ENCODE peak calls at places on chromosomes 16 and 17, in ten cellular contexts. One of them, this sample, is unnamed.

GRCh38 chr17:58278661-58279015 is 2.1 kb downstream of the MPO start:
- DNase-seq in left cardiac atrium: peak
- DNase-seq in A172: no peak
- DNase-seq in COR-L47: no peak
- DNase-seq in cardiac muscle cell: no peak
- DNase-seq in activated gamma-delta T cell treated with Interleukin-2 at 50 U/mL for 16 hours: no peak
- DNase-seq in anterior cingulate cortex: no peak
- DNase-seq in AG08395: peak
- DNase-seq in posterior cingulate gyrus: no peak
- DNase-seq in activated naive CD8-positive, alpha-beta T cell treated with anti-CD3 and anti-CD28 coated beads for 36 hours: no peak
- DNase-seq in this sample: no peak

GRCh38 chr17:8436169-8436932 is 667 bp downstream of the NDEL1 start:
- DNase-seq in COR-L47: no peak
- DNase-seq in AG08395: peak
- DNase-seq in left cardiac atrium: peak
- DNase-seq in activated gamma-delta T cell treated with Interleukin-2 at 50 U/mL for 16 hours: peak
- DNase-seq in posterior cingulate gyrus: peak
- DNase-seq in A172: peak
- DNase-seq in anterior cingulate cortex: peak
- DNase-seq in activated naive CD8-positive, alpha-beta T cell treated with anti-CD3 and anti-CD28 coated beads for 36 hours: peak
- DNase-seq in cardiac muscle cell: peak
- DNase-seq in this sample: peak

GRCh38 chr16:66364117-66364958 is 2.2 kb upstream of the CDH5 start:
- DNase-seq in cardiac muscle cell: no peak
- DNase-seq in activated naive CD8-positive, alpha-beta T cell treated with anti-CD3 and anti-CD28 coated beads for 36 hours: no peak
- DNase-seq in posterior cingulate gyrus: no peak
- DNase-seq in left cardiac atrium: peak
- DNase-seq in activated gamma-delta T cell treated with Interleukin-2 at 50 U/mL for 16 hours: no peak
- DNase-seq in A172: no peak
- DNase-seq in anterior cingulate cortex: no peak
- DNase-seq in AG08395: peak
- DNase-seq in COR-L47: no peak
- DNase-seq in this sample: peak

GRCh38 chr16:8626946-8627345 is 5.4 kb downstream of the METTL22 start:
- DNase-seq in posterior cingulate gyrus: no peak
- DNase-seq in A172: no peak
- DNase-seq in AG08395: no peak
- DNase-seq in activated gamma-delta T cell treated with Interleukin-2 at 50 U/mL for 16 hours: no peak
- DNase-seq in COR-L47: no peak
- DNase-seq in anterior cingulate cortex: no peak
- DNase-seq in left cardiac atrium: no peak
- DNase-seq in cardiac muscle cell: no peak
- DNase-seq in activated naive CD8-positive, alpha-beta T cell treated with anti-CD3 and anti-CD28 coated beads for 36 hours: no peak
- DNase-seq in this sample: no peak

GRCh38 chr16:17278988-17279387 is 191.8 kb downstream of the XYLT1 start:
- DNase-seq in A172: no peak
- DNase-seq in AG08395: no peak
- DNase-seq in left cardiac atrium: no peak
- DNase-seq in cardiac muscle cell: no peak
- DNase-seq in activated naive CD8-positive, alpha-beta T cell treated with anti-CD3 and anti-CD28 coated beads for 36 hours: no peak
- DNase-seq in posterior cingulate gyrus: no peak
- DNase-seq in COR-L47: no peak
- DNase-seq in activated gamma-delta T cell treated with Interleukin-2 at 50 U/mL for 16 hours: no peak
- DNase-seq in anterior cingulate cortex: no peak
- DNase-seq in this sample: no peak

GRCh38 chr16:72946474-72947194 is 101.3 kb downstream of the ZFHX3 start:
- DNase-seq in activated naive CD8-positive, alpha-beta T cell treated with anti-CD3 and anti-CD28 coated beads for 36 hours: no peak
- DNase-seq in anterior cingulate cortex: no peak
- DNase-seq in AG08395: no peak
- DNase-seq in left cardiac atrium: peak
- DNase-seq in posterior cingulate gyrus: no peak
- DNase-seq in A172: no peak
- DNase-seq in COR-L47: no peak
- DNase-seq in activated gamma-delta T cell treated with Interleukin-2 at 50 U/mL for 16 hours: no peak
- DNase-seq in cardiac muscle cell: no peak
- DNase-seq in this sample: no peak

GRCh38 chr16:11560701-11561439 is 25.8 kb downstream of the LITAF start:
- DNase-seq in cardiac muscle cell: no peak
- DNase-seq in anterior cingulate cortex: no peak
- DNase-seq in AG08395: no peak
- DNase-seq in activated gamma-delta T cell treated with Interleukin-2 at 50 U/mL for 16 hours: peak
- DNase-seq in activated naive CD8-positive, alpha-beta T cell treated with anti-CD3 and anti-CD28 coated beads for 36 hours: peak
- DNase-seq in A172: no peak
- DNase-seq in left cardiac atrium: peak
- DNase-seq in COR-L47: no peak
- DNase-seq in posterior cingulate gyrus: no peak
- DNase-seq in this sample: peak

GRCh38 chr17:9051561-9051960 is 30.3 kb downstream of the NTN1 start:
- DNase-seq in anterior cingulate cortex: no peak
- DNase-seq in left cardiac atrium: no peak
- DNase-seq in activated gamma-delta T cell treated with Interleukin-2 at 50 U/mL for 16 hours: no peak
- DNase-seq in AG08395: no peak
- DNase-seq in A172: no peak
- DNase-seq in COR-L47: no peak
- DNase-seq in cardiac muscle cell: no peak
- DNase-seq in posterior cingulate gyrus: no peak
- DNase-seq in activated naive CD8-positive, alpha-beta T cell treated with anti-CD3 and anti-CD28 coated beads for 36 hours: no peak
- DNase-seq in this sample: no peak

GRCh38 chr16:65154321-65154720 is 32.5 kb upstream of the CDH11 start:
- DNase-seq in posterior cingulate gyrus: no peak
- DNase-seq in AG08395: peak
- DNase-seq in activated naive CD8-positive, alpha-beta T cell treated with anti-CD3 and anti-CD28 coated beads for 36 hours: no peak
- DNase-seq in anterior cingulate cortex: no peak
- DNase-seq in COR-L47: no peak
- DNase-seq in activated gamma-delta T cell treated with Interleukin-2 at 50 U/mL for 16 hours: no peak
- DNase-seq in left cardiac atrium: no peak
- DNase-seq in cardiac muscle cell: peak
- DNase-seq in A172: no peak
- DNase-seq in this sample: peak

GRCh38 chr16:67651847-67652246 is 6.9 kb downstream of the CARMIL2 start:
- DNase-seq in left cardiac atrium: no peak
- DNase-seq in A172: no peak
- DNase-seq in AG08395: no peak
- DNase-seq in activated gamma-delta T cell treated with Interleukin-2 at 50 U/mL for 16 hours: no peak
- DNase-seq in posterior cingulate gyrus: no peak
- DNase-seq in COR-L47: no peak
- DNase-seq in cardiac muscle cell: no peak
- DNase-seq in anterior cingulate cortex: no peak
- DNase-seq in activated naive CD8-positive, alpha-beta T cell treated with anti-CD3 and anti-CD28 coated beads for 36 hours: no peak
- DNase-seq in this sample: no peak

GRCh38 chr16:24689128-24689527 is 40.3 kb upstream of the TNRC6A start:
- DNase-seq in activated gamma-delta T cell treated with Interleukin-2 at 50 U/mL for 16 hours: no peak
- DNase-seq in left cardiac atrium: no peak
- DNase-seq in anterior cingulate cortex: peak
- DNase-seq in COR-L47: peak
- DNase-seq in posterior cingulate gyrus: peak
- DNase-seq in AG08395: peak
- DNase-seq in cardiac muscle cell: peak
- DNase-seq in A172: peak
- DNase-seq in activated naive CD8-positive, alpha-beta T cell treated with anti-CD3 and anti-CD28 coated beads for 36 hours: no peak
- DNase-seq in this sample: peak

GRCh38 chr17:17347956-17348871 is 45.0 kb downstream of the NT5M start:
- DNase-seq in left cardiac atrium: no peak
- DNase-seq in anterior cingulate cortex: no peak
- DNase-seq in activated naive CD8-positive, alpha-beta T cell treated with anti-CD3 and anti-CD28 coated beads for 36 hours: no peak
- DNase-seq in cardiac muscle cell: no peak
- DNase-seq in A172: no peak
- DNase-seq in activated gamma-delta T cell treated with Interleukin-2 at 50 U/mL for 16 hours: no peak
- DNase-seq in COR-L47: no peak
- DNase-seq in posterior cingulate gyrus: no peak
- DNase-seq in AG08395: no peak
- DNase-seq in this sample: no peak

GRCh38 chr17:46742539-46743270 is 75.8 kb downstream of the WNT3 start:
- DNase-seq in posterior cingulate gyrus: no peak
- DNase-seq in activated gamma-delta T cell treated with Interleukin-2 at 50 U/mL for 16 hours: no peak
- DNase-seq in cardiac muscle cell: peak
- DNase-seq in anterior cingulate cortex: no peak
- DNase-seq in AG08395: peak
- DNase-seq in activated naive CD8-positive, alpha-beta T cell treated with anti-CD3 and anti-CD28 coated beads for 36 hours: peak
- DNase-seq in A172: peak
- DNase-seq in left cardiac atrium: no peak
- DNase-seq in COR-L47: no peak
- DNase-seq in this sample: peak

GRCh38 chr17:58706351-58707140 is 14.1 kb downstream of the RAD51C start:
- DNase-seq in AG08395: no peak
- DNase-seq in anterior cingulate cortex: no peak
- DNase-seq in A172: no peak
- DNase-seq in activated gamma-delta T cell treated with Interleukin-2 at 50 U/mL for 16 hours: no peak
- DNase-seq in COR-L47: no peak
- DNase-seq in cardiac muscle cell: no peak
- DNase-seq in posterior cingulate gyrus: no peak
- DNase-seq in left cardiac atrium: no peak
- DNase-seq in activated naive CD8-positive, alpha-beta T cell treated with anti-CD3 and anti-CD28 coated beads for 36 hours: no peak
- DNase-seq in this sample: no peak

GRCh38 chr16:66197668-66198278 is 168.7 kb upstream of the CDH5 start:
- DNase-seq in posterior cingulate gyrus: no peak
- DNase-seq in left cardiac atrium: no peak
- DNase-seq in A172: no peak
- DNase-seq in COR-L47: no peak
- DNase-seq in AG08395: no peak
- DNase-seq in activated naive CD8-positive, alpha-beta T cell treated with anti-CD3 and anti-CD28 coated beads for 36 hours: no peak
- DNase-seq in anterior cingulate cortex: no peak
- DNase-seq in cardiac muscle cell: no peak
- DNase-seq in activated gamma-delta T cell treated with Interleukin-2 at 50 U/mL for 16 hours: no peak
- DNase-seq in this sample: no peak

GRCh38 chr17:75364078-75364477 is 41.4 kb downstream of the GRB2 start:
- DNase-seq in left cardiac atrium: no peak
- DNase-seq in anterior cingulate cortex: no peak
- DNase-seq in A172: peak
- DNase-seq in activated naive CD8-positive, alpha-beta T cell treated with anti-CD3 and anti-CD28 coated beads for 36 hours: no peak
- DNase-seq in posterior cingulate gyrus: no peak
- DNase-seq in AG08395: peak
- DNase-seq in COR-L47: no peak
- DNase-seq in activated gamma-delta T cell treated with Interleukin-2 at 50 U/mL for 16 hours: no peak
- DNase-seq in cardiac muscle cell: no peak
- DNase-seq in this sample: peak

GRCh38 chr16:24511801-24512200 is 27.6 kb upstream of the RBBP6 start:
- DNase-seq in COR-L47: no peak
- DNase-seq in anterior cingulate cortex: no peak
- DNase-seq in cardiac muscle cell: no peak
- DNase-seq in A172: no peak
- DNase-seq in AG08395: no peak
- DNase-seq in activated gamma-delta T cell treated with Interleukin-2 at 50 U/mL for 16 hours: no peak
- DNase-seq in activated naive CD8-positive, alpha-beta T cell treated with anti-CD3 and anti-CD28 coated beads for 36 hours: no peak
- DNase-seq in posterior cingulate gyrus: no peak
- DNase-seq in left cardiac atrium: no peak
- DNase-seq in this sample: no peak

GRCh38 chr16:17445421-17445820 is 25.3 kb downstream of the XYLT1 start:
- DNase-seq in AG08395: no peak
- DNase-seq in anterior cingulate cortex: no peak
- DNase-seq in activated naive CD8-positive, alpha-beta T cell treated with anti-CD3 and anti-CD28 coated beads for 36 hours: no peak
- DNase-seq in COR-L47: no peak
- DNase-seq in left cardiac atrium: no peak
- DNase-seq in A172: no peak
- DNase-seq in cardiac muscle cell: no peak
- DNase-seq in activated gamma-delta T cell treated with Interleukin-2 at 50 U/mL for 16 hours: no peak
- DNase-seq in posterior cingulate gyrus: no peak
- DNase-seq in this sample: no peak

GRCh38 chr16:4339909-4340308 is 11.2 kb downstream of the PAM16 start:
- DNase-seq in anterior cingulate cortex: no peak
- DNase-seq in left cardiac atrium: peak
- DNase-seq in posterior cingulate gyrus: no peak
- DNase-seq in activated naive CD8-positive, alpha-beta T cell treated with anti-CD3 and anti-CD28 coated beads for 36 hours: no peak
- DNase-seq in A172: peak
- DNase-seq in COR-L47: peak
- DNase-seq in AG08395: peak
- DNase-seq in cardiac muscle cell: peak
- DNase-seq in activated gamma-delta T cell treated with Interleukin-2 at 50 U/mL for 16 hours: no peak
- DNase-seq in this sample: peak

GRCh38 chr16:53509906-53510703 is 7.1 kb upstream of the AKTIP start:
- DNase-seq in anterior cingulate cortex: peak
- DNase-seq in cardiac muscle cell: peak
- DNase-seq in posterior cingulate gyrus: peak
- DNase-seq in activated gamma-delta T cell treated with Interleukin-2 at 50 U/mL for 16 hours: peak
- DNase-seq in left cardiac atrium: peak
- DNase-seq in activated naive CD8-positive, alpha-beta T cell treated with anti-CD3 and anti-CD28 coated beads for 36 hours: peak
- DNase-seq in COR-L47: peak
- DNase-seq in AG08395: peak
- DNase-seq in A172: peak
- DNase-seq in this sample: peak

GRCh38 chr16:14284930-14285541 is 213.9 kb downstream of the MRTFB start:
- DNase-seq in cardiac muscle cell: peak
- DNase-seq in AG08395: no peak
- DNase-seq in COR-L47: peak
- DNase-seq in activated gamma-delta T cell treated with Interleukin-2 at 50 U/mL for 16 hours: peak
- DNase-seq in posterior cingulate gyrus: peak
- DNase-seq in activated naive CD8-positive, alpha-beta T cell treated with anti-CD3 and anti-CD28 coated beads for 36 hours: no peak
- DNase-seq in A172: no peak
- DNase-seq in left cardiac atrium: no peak
- DNase-seq in anterior cingulate cortex: peak
- DNase-seq in this sample: no peak

GRCh38 chr17:77496831-77497577 is 356.2 kb downstream of the SEC14L1 start:
- DNase-seq in cardiac muscle cell: no peak
- DNase-seq in A172: no peak
- DNase-seq in left cardiac atrium: no peak
- DNase-seq in COR-L47: no peak
- DNase-seq in anterior cingulate cortex: no peak
- DNase-seq in AG08395: no peak
- DNase-seq in posterior cingulate gyrus: no peak
- DNase-seq in activated naive CD8-positive, alpha-beta T cell treated with anti-CD3 and anti-CD28 coated beads for 36 hours: no peak
- DNase-seq in activated gamma-delta T cell treated with Interleukin-2 at 50 U/mL for 16 hours: no peak
- DNase-seq in this sample: no peak

GRCh38 chr16:74107795-74108610 is 188.6 kb upstream of the PSMD7 start:
- DNase-seq in activated naive CD8-positive, alpha-beta T cell treated with anti-CD3 and anti-CD28 coated beads for 36 hours: peak
- DNase-seq in COR-L47: no peak
- DNase-seq in cardiac muscle cell: peak
- DNase-seq in posterior cingulate gyrus: no peak
- DNase-seq in anterior cingulate cortex: peak
- DNase-seq in left cardiac atrium: no peak
- DNase-seq in AG08395: no peak
- DNase-seq in activated gamma-delta T cell treated with Interleukin-2 at 50 U/mL for 16 hours: peak
- DNase-seq in A172: peak
- DNase-seq in this sample: peak

GRCh38 chr17:73508057-73508930 is 136.0 kb downstream of the SDK2 start:
- DNase-seq in A172: no peak
- DNase-seq in anterior cingulate cortex: no peak
- DNase-seq in AG08395: no peak
- DNase-seq in posterior cingulate gyrus: no peak
- DNase-seq in activated naive CD8-positive, alpha-beta T cell treated with anti-CD3 and anti-CD28 coated beads for 36 hours: no peak
- DNase-seq in left cardiac atrium: no peak
- DNase-seq in COR-L47: peak
- DNase-seq in activated gamma-delta T cell treated with Interleukin-2 at 50 U/mL for 16 hours: no peak
- DNase-seq in cardiac muscle cell: no peak
- DNase-seq in this sample: no peak

GRCh38 chr16:2027024-2028010 is 615 bp downstream of the NHERF2 start:
- DNase-seq in A172: no peak
- DNase-seq in cardiac muscle cell: no peak
- DNase-seq in activated naive CD8-positive, alpha-beta T cell treated with anti-CD3 and anti-CD28 coated beads for 36 hours: no peak
- DNase-seq in activated gamma-delta T cell treated with Interleukin-2 at 50 U/mL for 16 hours: no peak
- DNase-seq in left cardiac atrium: peak
- DNase-seq in posterior cingulate gyrus: no peak
- DNase-seq in anterior cingulate cortex: no peak
- DNase-seq in AG08395: no peak
- DNase-seq in COR-L47: no peak
- DNase-seq in this sample: peak

GRCh38 chr17:74356640-74357465 is 4.8 kb downstream of the BTBD17 start:
- DNase-seq in COR-L47: no peak
- DNase-seq in AG08395: no peak
- DNase-seq in posterior cingulate gyrus: no peak
- DNase-seq in left cardiac atrium: peak
- DNase-seq in anterior cingulate cortex: no peak
- DNase-seq in activated naive CD8-positive, alpha-beta T cell treated with anti-CD3 and anti-CD28 coated beads for 36 hours: peak
- DNase-seq in A172: no peak
- DNase-seq in cardiac muscle cell: peak
- DNase-seq in activated gamma-delta T cell treated with Interleukin-2 at 50 U/mL for 16 hours: no peak
- DNase-seq in this sample: no peak

GRCh38 chr17:1180958-1181768 is 1.4 kb upstream of the ABR start:
- DNase-seq in posterior cingulate gyrus: peak
- DNase-seq in AG08395: no peak
- DNase-seq in left cardiac atrium: no peak
- DNase-seq in activated gamma-delta T cell treated with Interleukin-2 at 50 U/mL for 16 hours: no peak
- DNase-seq in cardiac muscle cell: peak
- DNase-seq in activated naive CD8-positive, alpha-beta T cell treated with anti-CD3 and anti-CD28 coated beads for 36 hours: no peak
- DNase-seq in anterior cingulate cortex: peak
- DNase-seq in COR-L47: no peak
- DNase-seq in A172: no peak
- DNase-seq in this sample: no peak

GRCh38 chr17:32519769-32520701 is 33.2 kb downstream of the CDK5R1 start:
- DNase-seq in cardiac muscle cell: no peak
- DNase-seq in left cardiac atrium: peak
- DNase-seq in AG08395: peak
- DNase-seq in activated gamma-delta T cell treated with Interleukin-2 at 50 U/mL for 16 hours: peak
- DNase-seq in anterior cingulate cortex: no peak
- DNase-seq in posterior cingulate gyrus: no peak
- DNase-seq in A172: peak
- DNase-seq in activated naive CD8-positive, alpha-beta T cell treated with anti-CD3 and anti-CD28 coated beads for 36 hours: peak
- DNase-seq in COR-L47: peak
- DNase-seq in this sample: peak